ENCODE peak calls at places on chromosomes 6 and 20, in four cellular contexts. Q is H1, S is PC-3, F is hepatocyte. K is an unnamed sample.

GRCh38 chr20:15789083-15789482 is 784.2 kb downstream of the KIF16B start:
- DNase-seq in F (no peak), Q (peak; percentile 2), S (no peak), K (no peak)

GRCh38 chr20:59781236-59781635 is 152.2 kb downstream of the SYCP2 start:
- DNase-seq in Q (no peak), S (no peak), F (no peak), K (no peak)

GRCh38 chr6:149140137-149140909 is 177.2 kb upstream of the TAB2 start:
- DNase-seq in F (no peak), S (no peak), Q (no peak), K (no peak)

GRCh38 chr20:40459299-40459698 is 229.7 kb downstream of the MAFB start:
- DNase-seq in F (no peak), S (no peak), Q (no peak), K (no peak)

GRCh38 chr6:24322924-24323323 is 34.9 kb downstream of the DCDC2 start:
- DNase-seq in S (no peak), Q (no peak), F (no peak), K (no peak)

GRCh38 chr20:19440660-19441527 is 228.5 kb downstream of the SLC24A3 start:
- DNase-seq in S (no peak), F (no peak), Q (no peak), K (no peak)

GRCh38 chr6:85679445-85680123 is 36.9 kb upstream of the SYNCRIP start:
- DNase-seq in F (no peak), S (peak; percentile 17), Q (no peak), K (no peak)

GRCh38 chr6:108755257-108756240 is 92.7 kb upstream of the ARMC2 start:
- DNase-seq in Q (no peak), F (no peak), S (no peak), K (peak; percentile 28)

GRCh38 chr6:161272600-161273355 is 1.1 kb downstream of the AGPAT4 start:
- DNase-seq in S (no peak), F (peak; percentile 51), Q (no peak), K (peak; percentile 81)

GRCh38 chr20:47125553-47126373 is 230.7 kb downstream of the ZMYND8 start:
- DNase-seq in Q (no peak), F (no peak), S (no peak), K (peak; percentile 43)

GRCh38 chr6:5634525-5634924 is 372.2 kb downstream of the NRN1 start:
- DNase-seq in Q (no peak), F (no peak), S (no peak), K (no peak)

GRCh38 chr20:35592339-35592960 is 23.2 kb upstream of the SPAG4 start:
- DNase-seq in F (no peak), Q (no peak), S (no peak), K (no peak)

GRCh38 chr6:20569000-20569610 is 34.8 kb downstream of the CDKAL1 start:
- DNase-seq in S (peak; percentile 53), F (no peak), Q (no peak), K (peak; percentile 48)

GRCh38 chr20:19401096-19401495 is 188.7 kb downstream of the SLC24A3 start:
- DNase-seq in F (no peak), Q (no peak), S (no peak), K (no peak)

GRCh38 chr20:40966516-40967185 is 62.0 kb upstream of the TOP1 start:
- DNase-seq in F (no peak), S (no peak), Q (no peak), K (no peak)

GRCh38 chr6:89932245-89932802 is 38.1 kb downstream of the GJA10 start:
- DNase-seq in Q (no peak), S (no peak), F (no peak), K (no peak)

GRCh38 chr6:5537967-5538366 is 276.7 kb downstream of the FARS2 start:
- DNase-seq in S (peak; percentile 78), Q (no peak), F (no peak), K (peak; percentile 53)

GRCh38 chr6:13395272-13396237 is 67.2 kb upstream of the TBC1D7 start:
- DNase-seq in F (peak; percentile 58), Q (no peak), S (peak; percentile 51), K (peak; percentile 89)

GRCh38 chr6:16206595-16207037 is 31.8 kb upstream of the GMPR start:
- DNase-seq in Q (no peak), S (peak; percentile 87), F (peak; percentile 85), K (peak; percentile 78)

GRCh38 chr6:148367418-148368024 is 24.9 kb downstream of the SASH1 start:
- DNase-seq in S (peak; percentile 9), Q (no peak), F (no peak), K (no peak)

GRCh38 chr6:20400476-20401402 is 940 bp upstream of the E2F3 start:
- DNase-seq in S (peak; percentile 47), Q (no peak), F (peak; percentile 47), K (no peak)

GRCh38 chr20:20549267-20549612 is 163.2 kb downstream of the RALGAPA2 start:
- DNase-seq in Q (no peak), F (peak; percentile 14), S (peak; percentile 70), K (no peak)

GRCh38 chr6:87103977-87104601 is 9.2 kb upstream of the CGA start:
- DNase-seq in F (no peak), Q (no peak), S (no peak), K (no peak)

GRCh38 chr6:119541132-119541905 is 191.8 kb upstream of the MAN1A1 start:
- DNase-seq in Q (no peak), F (peak; percentile 58), S (peak; percentile 91), K (peak; percentile 99)

GRCh38 chr6:170135041-170135440 is 155.8 kb downstream of the DLL1 start:
- DNase-seq in F (no peak), S (no peak), Q (no peak), K (no peak)

GRCh38 chr20:63942250-63943006 is 13.8 kb downstream of the UCKL1 start:
- DNase-seq in F (no peak), S (no peak), Q (peak; percentile 78), K (no peak)

GRCh38 chr6:113396644-113397201 is 460.4 kb upstream of the MARCKS start:
- DNase-seq in F (no peak), S (no peak), Q (no peak), K (peak; percentile 32)

GRCh38 chr6:100440935-100441334 is 23.8 kb downstream of the SIM1 start:
- DNase-seq in S (no peak), F (no peak), Q (no peak), K (no peak)

GRCh38 chr20:38072885-38073284 is 39.3 kb downstream of the RPRD1B start:
- DNase-seq in F (no peak), S (no peak), Q (no peak), K (no peak)

GRCh38 chr6:8574749-8575468 is 139.6 kb upstream of the SLC35B3 start:
- DNase-seq in Q (no peak), F (no peak), S (no peak), K (no peak)

GRCh38 chr6:118876201-118876600 is 17.8 kb upstream of the ASF1A start:
- DNase-seq in S (peak; percentile 85), F (no peak), Q (no peak), K (peak; percentile 23)

GRCh38 chr6:168103036-168103830 is 24.2 kb upstream of the FRMD1 start:
- DNase-seq in S (no peak), Q (no peak), F (no peak), K (no peak)

GRCh38 chr20:2651772-2652723 is at the start of gene NOP56:
- DNase-seq in F (peak; percentile 95), Q (peak; percentile 62), S (peak; percentile 94), K (peak; percentile 75)

GRCh38 chr6:42230320-42231034 is 12.8 kb upstream of the MRPS10 start:
- DNase-seq in Q (no peak), F (no peak), S (peak; percentile 66), K (no peak)

GRCh38 chr6:147080215-147080614 is 124.0 kb upstream of the STXBP5 start:
- DNase-seq in F (no peak), S (no peak), Q (no peak), K (no peak)

GRCh38 chr6:29656798-29657197 is at the start of gene MOG:
- DNase-seq in F (no peak), S (no peak), Q (no peak), K (no peak)

GRCh38 chr20:62774762-62775161 is 21.5 kb upstream of the MRGBP start:
- DNase-seq in F (no peak), S (no peak), Q (no peak), K (no peak)

GRCh38 chr6:101806241-101806640 is 412.7 kb downstream of the GRIK2 start:
- DNase-seq in Q (no peak), S (peak; percentile 46), F (no peak), K (peak; percentile 97)
- TF ChIP-seq EZH2 in Q (no peak), S (no peak), F (no peak), K (no peak)

GRCh38 chr6:158536084-158536890 is 23.6 kb upstream of the TMEM181 start:
- DNase-seq in F (peak; percentile 88), Q (no peak), S (peak; percentile 72), K (peak; percentile 47)
- TF ChIP-seq EZH2 in F (no peak), Q (no peak), S (no peak), K (peak; percentile 67)

DNA sequence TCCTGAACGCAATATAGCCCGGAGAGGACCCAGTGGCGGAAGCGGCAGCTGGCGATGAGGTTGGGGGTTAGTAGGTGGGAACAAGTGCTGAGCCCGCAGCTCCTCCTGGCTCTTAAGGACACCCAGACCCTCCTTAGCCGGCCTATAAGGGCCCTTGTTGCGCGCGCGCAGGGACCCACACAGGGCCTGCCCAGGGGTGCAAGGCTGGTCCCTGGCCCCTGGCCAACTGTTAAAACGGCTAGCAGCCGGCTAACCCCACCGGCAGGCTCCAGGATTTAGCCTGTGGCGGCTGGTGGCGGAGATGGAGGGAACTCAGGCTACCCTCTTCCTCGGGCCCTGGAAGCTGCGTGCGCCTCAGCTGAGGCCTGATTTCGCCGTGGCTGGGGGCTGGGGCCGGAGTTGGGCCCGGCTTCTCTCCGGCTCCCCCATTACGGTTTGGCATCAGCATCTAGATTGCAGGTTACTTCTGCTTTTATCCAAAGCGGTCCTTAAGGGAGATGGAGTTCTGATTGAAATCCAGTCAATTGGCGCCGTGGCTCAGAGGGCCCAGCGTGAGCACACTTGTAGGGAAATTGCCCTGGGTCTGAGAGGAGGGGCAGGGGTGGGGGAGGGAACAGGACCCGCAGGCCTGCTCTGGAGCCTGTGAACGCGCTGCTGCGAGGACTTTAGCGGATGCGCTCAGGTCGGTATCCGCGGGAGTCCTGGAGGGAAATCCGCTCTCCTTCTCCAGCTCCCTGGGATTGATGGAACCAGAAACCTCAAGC is 37.0 kb upstream of the CCDC167 start:
- DNase-seq in Q (no peak), S (no peak), F (no peak), K (no peak)
- TF ChIP-seq EZH2 in Q (peak; percentile 74), S (no peak), F (peak; percentile 34), K (no peak)

GRCh38 chr6:142112451-142113061 is 20.2 kb upstream of the GJE1 start:
- DNase-seq in S (peak; percentile 84), F (peak; percentile 87), Q (no peak), K (peak; percentile 53)
- TF ChIP-seq EZH2 in S (no peak), F (no peak), Q (no peak), K (no peak)

K was measured in astrocyte.